ENCODE peak calls at places on chromosome 20, in seven cellular contexts. F, U, B, V, K, N and G are unnamed samples. For H3K36me3, the result is how much of the 10 kb centered on the place peaks cover.

GRCh38 chr20:52892023-52892422 is 80.1 kb upstream of the TSHZ2 start:
- DNase-seq in F (no peak), U (no peak), B (no peak), V (no peak), K (no peak), N (no peak), G (no peak)

GRCh38 chr20:37903317-37904007 is 535 bp downstream of the VSTM2L start:
- DNase-seq in F (no peak), U (no peak), B (no peak), V (no peak), K (no peak), N (no peak), G (no peak)

GRCh38 chr20:2365091-2365490 is 15.6 kb upstream of the TGM6 start:
- DNase-seq in F (no peak), U (no peak), B (no peak), V (no peak), K (no peak), N (no peak), G (no peak)

GRCh38 chr20:58870293-58871014 is 17.9 kb downstream of the GNAS start:
- DNase-seq in F (peak), U (peak), B (peak), V (no peak), K (peak), N (peak), G (no peak)

GRCh38 chr20:37596890-37597539 is 69.3 kb upstream of the BLCAP start:
- DNase-seq in F (no peak), U (no peak), B (no peak), V (no peak), K (no peak), N (no peak), G (no peak)

GRCh38 chr20:21288587-21289370 is 14.4 kb upstream of the XRN2 start:
- DNase-seq in F (no peak), U (no peak), B (no peak), V (no peak), K (no peak), N (no peak), G (no peak)

GRCh38 chr20:38927902-38928578 is 1.8 kb downstream of the FAM83D start:
- DNase-seq in F (no peak), U (peak), B (no peak), V (no peak), K (no peak), N (peak), G (no peak)

GRCh38 chr20:23773579-23773978 is 22.8 kb upstream of the CST1 start:
- DNase-seq in F (no peak), U (no peak), B (no peak), V (no peak), K (no peak), N (no peak), G (no peak)

GRCh38 chr20:57682184-57683038 is 27.4 kb downstream of the PMEPA1 start:
- DNase-seq in F (no peak), U (no peak), B (no peak), V (no peak), K (peak), N (peak), G (no peak)

GRCh38 chr20:2237059-2237458 is 58.7 kb upstream of the TGM3 start:
- DNase-seq in F (no peak), U (peak), B (no peak), V (peak), K (no peak), N (peak), G (peak)

GRCh38 chr20:63335711-63336110 is 25.4 kb downstream of the CHRNA4 start:
- DNase-seq in F (no peak), U (no peak), B (no peak), V (no peak), K (no peak), N (no peak), G (no peak)

GRCh38 chr20:2022163-2022562 is 28.3 kb upstream of the PDYN start:
- DNase-seq in F (no peak), U (no peak), B (no peak), V (no peak), K (no peak), N (no peak), G (no peak)

GRCh38 chr20:32465092-32465900 is 107.2 kb downstream of the ASXL1 start:
- DNase-seq in F (peak), U (peak), B (peak), V (no peak), K (no peak), N (peak), G (peak)

GRCh38 chr20:32599783-32600340 is 14.7 kb upstream of the NOL4L start:
- DNase-seq in F (no peak), U (no peak), B (no peak), V (no peak), K (no peak), N (no peak), G (no peak)

GRCh38 chr20:44039147-44039546 is 124.5 kb downstream of the TOX2 start:
- DNase-seq in F (no peak), U (no peak), B (no peak), V (no peak), K (no peak), N (no peak), G (no peak)

GRCh38 chr20:50309764-50310672 is 119.4 kb downstream of the CEBPB start:
- DNase-seq in F (no peak), U (no peak), B (no peak), V (no peak), K (no peak), N (no peak), G (no peak)
- H3K4me3 ChIP-seq in F (no peak), U (peak), B (no peak), V (no peak), K (no peak), N (no peak), G (no peak)

GRCh38 chr20:47664744-47665143 is 120.5 kb downstream of the SULF2 start:
- DNase-seq in F (no peak), U (no peak), B (no peak), V (no peak), K (no peak), N (no peak), G (no peak)
- H3K36me3 ChIP-seq in F (under half), U (half or more), B (under half), V (under half), K (under half), N (under half), G (under half)

GRCh38 chr20:61874421-61875068 is 191.1 kb downstream of the TAF4 start:
- DNase-seq in F (no peak), U (peak), B (no peak), V (no peak), K (no peak), N (no peak), G (no peak)
- TF ChIP-seq CTCF in F (no peak), U (peak), B (no peak), V (no peak), K (no peak), N (no peak), G (peak)

GRCh38 chr20:41004561-41005360 is 23.9 kb upstream of the TOP1 start:
- DNase-seq in F (no peak), U (no peak), B (no peak), V (no peak), K (no peak), N (no peak), G (no peak)

GRCh38 chr20:41003143-41003932 is 25.3 kb upstream of the TOP1 start:
- DNase-seq in F (peak), U (peak), B (peak), V (peak), K (no peak), N (peak), G (peak)

GRCh38 chr20:41006936-41007871 is 21.4 kb upstream of the TOP1 start:
- DNase-seq in F (no peak), U (no peak), B (no peak), V (no peak), K (no peak), N (no peak), G (no peak)

GRCh38 chr20:41006126-41006935 is 22.3 kb upstream of the TOP1 start:
- DNase-seq in F (no peak), U (no peak), B (no peak), V (no peak), K (no peak), N (peak), G (no peak)

DNA sequence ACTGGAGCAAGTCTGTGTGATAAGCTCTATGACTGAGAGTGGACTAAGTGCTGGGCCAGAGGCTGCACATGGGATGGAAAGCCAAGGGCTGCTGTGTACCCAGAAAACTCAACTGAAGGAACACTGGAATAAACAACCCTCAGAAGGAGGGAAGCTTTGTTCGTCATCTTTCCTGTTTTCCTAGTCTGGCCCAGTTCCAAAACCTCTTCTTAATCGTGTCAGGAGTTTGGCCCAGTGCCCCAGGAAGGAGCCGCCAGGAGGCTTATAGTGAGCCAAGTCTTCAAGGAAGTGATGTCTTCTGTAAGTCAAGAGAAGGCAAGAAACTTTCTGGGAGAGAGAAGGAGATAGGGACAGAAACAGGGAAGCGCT is 23.3 kb upstream of the TOP1 start:
- DNase-seq in F (peak), U (peak), B (peak), V (peak), K (no peak), N (peak), G (peak)
- H3K4me3 ChIP-seq in F (no peak), U (peak), B (peak), V (no peak), K (no peak), N (no peak), G (no peak)

GRCh38 chr20:49290608-49291191 is 12.8 kb upstream of the ZNFX1 start:
- DNase-seq in F (no peak), U (no peak), B (no peak), V (no peak), K (no peak), N (no peak), G (no peak)
- H3K36me3 ChIP-seq in F (under half), U (under half), B (under half), V (under half), K (under half), N (under half), G (under half)

DNA sequence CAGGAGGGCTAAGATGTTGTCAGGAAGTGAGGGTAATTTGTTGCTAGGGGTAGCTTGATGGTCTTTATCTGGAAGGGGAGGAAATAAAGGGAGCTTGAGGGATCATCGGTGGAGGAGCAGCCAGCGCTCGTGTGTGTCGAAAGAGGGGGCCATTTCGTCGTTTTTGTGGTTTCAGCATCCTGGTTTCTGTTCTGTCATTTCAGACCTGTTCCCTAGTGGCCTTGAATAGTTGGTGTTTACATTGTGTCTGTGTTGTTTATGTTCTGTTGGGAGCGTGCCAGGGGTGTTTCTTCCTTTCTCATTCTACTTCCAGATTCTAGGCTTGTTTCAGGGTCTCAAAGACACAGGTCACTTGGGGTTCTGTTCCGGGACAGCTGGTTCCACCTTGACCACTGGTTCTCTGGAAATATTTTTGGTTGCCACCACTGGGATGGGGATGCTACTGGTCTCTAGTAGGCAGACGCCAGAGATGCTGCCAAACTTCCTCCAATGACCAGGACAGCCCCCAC is 113.9 kb upstream of the NAA20 start:
- DNase-seq in F (peak), U (no peak), B (peak), V (no peak), K (no peak), N (peak), G (no peak)
- TF ChIP-seq CTCF in F (no peak), U (no peak), B (no peak), V (peak), K (peak), N (no peak), G (no peak)

DNA sequence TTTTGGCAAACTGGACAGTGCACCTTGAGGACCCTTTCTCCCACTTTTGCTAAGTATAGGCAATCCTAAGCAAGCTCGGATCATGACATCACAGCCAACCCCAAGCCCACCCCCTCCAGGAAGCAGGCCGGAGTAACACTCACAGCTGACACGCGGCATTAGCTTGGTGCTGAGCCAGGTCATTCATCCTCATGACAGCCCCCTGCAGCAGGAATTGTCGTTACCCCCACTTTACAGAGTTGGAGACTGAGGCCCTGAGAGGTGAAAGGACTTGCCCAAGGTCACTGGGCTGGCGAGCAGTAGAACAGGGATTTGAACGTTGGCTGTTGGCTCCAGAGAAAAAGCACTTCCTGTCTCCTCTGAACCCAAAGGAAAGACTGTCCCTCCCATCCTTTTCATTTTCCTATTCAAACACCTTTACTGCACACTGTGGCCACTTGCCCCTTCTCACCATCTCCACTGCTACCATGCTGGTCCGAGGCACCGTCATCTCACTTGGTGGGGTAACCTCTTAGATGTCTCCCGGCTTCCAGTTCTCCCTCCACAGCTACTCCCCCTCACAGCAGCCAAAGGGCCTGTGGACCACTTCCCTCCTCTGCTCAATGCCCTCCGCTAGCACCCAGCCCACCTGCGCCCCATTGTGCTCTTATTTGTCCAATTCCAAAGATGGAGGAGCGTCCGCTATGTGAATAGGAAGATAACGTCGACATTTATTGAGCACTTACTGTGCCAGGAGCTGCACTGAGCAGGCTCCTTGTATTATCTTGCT is 84.7 kb downstream of the PREX1 start:
- DNase-seq in F (no peak), U (no peak), B (no peak), V (no peak), K (no peak), N (no peak), G (no peak)
- H3K4me3 ChIP-seq in F (no peak), U (no peak), B (no peak), V (no peak), K (no peak), N (no peak), G (no peak)

DNA sequence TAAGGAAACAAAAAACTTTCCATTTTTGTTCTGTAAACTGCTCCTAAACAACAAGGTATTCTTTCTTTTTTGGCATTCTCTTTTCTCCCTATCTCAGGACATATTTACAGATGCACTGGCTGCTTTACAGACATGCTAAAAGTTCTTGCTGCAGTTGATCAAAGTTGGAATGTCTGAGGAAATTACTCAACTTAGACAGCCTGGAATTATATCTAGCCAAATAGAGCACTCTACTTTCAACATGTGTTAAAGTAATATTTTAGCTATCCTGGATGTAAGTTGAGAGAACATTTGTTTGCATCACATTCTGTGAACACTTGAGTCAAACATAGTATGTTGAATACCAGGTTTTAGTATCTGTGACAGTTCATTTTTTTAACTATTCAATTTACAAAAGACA is 24.8 kb downstream of the TASP1 start:
- DNase-seq in F (no peak), U (no peak), B (no peak), V (no peak), K (no peak), N (no peak), G (no peak)
- H3K36me3 ChIP-seq in F (under half), U (under half), B (under half), V (under half), K (under half), N (under half), G (under half)

GRCh38 chr20:24999568-24999967 is 7.0 kb upstream of the APMAP start:
- DNase-seq in F (no peak), U (no peak), B (no peak), V (no peak), K (no peak), N (no peak), G (no peak)

GRCh38 chr20:24998121-24998520 is 5.6 kb upstream of the APMAP start:
- DNase-seq in F (no peak), U (no peak), B (no peak), V (no peak), K (no peak), N (no peak), G (no peak)

GRCh38 chr20:24998631-24999445 is 6.3 kb upstream of the APMAP start:
- DNase-seq in F (no peak), U (no peak), B (no peak), V (no peak), K (no peak), N (no peak), G (no peak)

GRCh38 chr20:25003002-25003401 is 10.5 kb upstream of the APMAP start:
- DNase-seq in F (no peak), U (no peak), B (no peak), V (no peak), K (no peak), N (no peak), G (no peak)

DNA sequence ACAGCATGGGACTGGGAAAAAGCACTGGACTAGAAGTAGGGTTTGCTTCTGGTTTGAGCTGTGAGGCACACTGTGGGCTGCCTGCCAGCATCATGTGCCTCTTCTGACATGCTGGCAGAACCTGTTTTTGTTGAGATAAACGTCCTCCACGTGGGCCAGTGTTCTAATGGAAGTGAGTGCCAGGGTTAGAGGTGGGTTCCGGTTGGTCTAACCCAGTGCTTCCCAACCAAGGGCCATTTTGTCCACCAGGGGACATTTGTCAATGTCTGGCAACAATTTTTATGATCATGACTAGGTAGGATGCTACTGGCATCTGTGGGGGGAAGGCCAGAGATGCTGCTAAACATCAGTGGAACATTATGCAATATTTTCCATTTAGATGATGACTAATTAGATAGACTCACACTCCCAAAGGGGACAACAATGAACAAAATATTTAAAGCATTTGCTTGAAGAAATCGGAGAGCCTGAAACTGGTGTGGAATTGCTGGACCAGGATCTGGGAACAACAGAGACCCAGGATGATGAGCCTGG is 7.8 kb upstream of the APMAP start:
- DNase-seq in F (peak), U (peak), B (peak), V (peak), K (no peak), N (peak), G (peak)
- TF ChIP-seq CTCF in F (no peak), U (peak), B (no peak), V (peak), K (no peak), N (no peak), G (no peak)

DNA sequence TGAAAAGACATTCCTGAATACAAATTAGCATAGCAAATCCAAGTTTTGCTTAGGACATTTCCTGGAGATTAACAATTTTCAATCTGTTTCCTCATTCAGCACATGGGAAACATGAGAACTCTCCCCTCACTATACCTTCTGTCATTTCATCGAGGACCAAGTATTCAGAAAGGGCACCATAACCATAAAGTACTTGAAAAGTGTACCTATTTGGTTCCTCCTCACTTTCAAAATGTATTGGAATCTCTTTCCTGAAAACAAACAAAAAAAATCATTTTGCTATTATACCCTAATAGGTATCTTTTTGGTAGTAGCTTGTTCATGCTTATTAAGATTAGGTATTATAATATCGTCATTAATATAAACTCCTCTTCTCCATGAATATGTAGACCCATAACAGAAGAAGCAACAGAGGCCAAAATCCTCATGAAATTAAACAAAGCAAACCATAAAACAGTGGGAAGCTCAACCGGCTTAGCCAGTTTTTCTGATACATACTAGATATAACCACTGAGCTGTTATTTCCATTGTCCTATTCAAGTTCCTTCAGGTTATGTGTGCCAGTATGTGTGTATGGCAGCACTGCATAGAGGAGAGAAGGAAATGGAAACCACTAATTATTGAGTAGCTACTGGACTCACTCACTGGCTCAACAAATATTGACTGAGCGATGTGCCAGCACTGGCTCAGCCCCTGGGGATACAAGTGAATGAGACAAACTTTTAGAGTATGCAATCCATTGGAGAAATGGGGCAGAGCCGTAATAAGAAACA is 274.0 kb downstream of the MAFB start:
- DNase-seq in F (no peak), U (no peak), B (no peak), V (no peak), K (no peak), N (peak), G (no peak)
- H3K4me3 ChIP-seq in F (no peak), U (no peak), B (no peak), V (no peak), K (no peak), N (no peak), G (no peak)